ENCODE peak calls at places on chromosomes 16 and 17, in nine cellular contexts. One of them, this sample, is unnamed.

GRCh38 chr16:10741844-10742243 is 1.8 kb upstream of the NUBP1 start:
- DNase-seq in cardiac fibroblast: peak; percentile 29
- DNase-seq in amniotic epithelial cell: no peak
- DNase-seq in NCI-H748 treated with DMSO at 0.1 percent for 48 hours: no peak
- DNase-seq in WTC11: no peak
- DNase-seq in GM10248: no peak
- DNase-seq in Panc1: no peak
- DNase-seq in AG09309: no peak
- DNase-seq in posterior cingulate gyrus: no peak
- DNase-seq in this sample: no peak

GRCh38 chr17:8556074-8556473 is 74.5 kb downstream of the MYH10 start:
- DNase-seq in AG09309: no peak
- DNase-seq in cardiac fibroblast: peak; percentile 25
- DNase-seq in WTC11: no peak
- DNase-seq in amniotic epithelial cell: peak; percentile 15
- DNase-seq in Panc1: no peak
- DNase-seq in posterior cingulate gyrus: no peak
- DNase-seq in NCI-H748 treated with DMSO at 0.1 percent for 48 hours: no peak
- DNase-seq in GM10248: no peak
- DNase-seq in this sample: no peak

GRCh38 chr17:72396121-72396520 is 275.3 kb downstream of the SOX9 start:
- DNase-seq in amniotic epithelial cell: no peak
- DNase-seq in WTC11: no peak
- DNase-seq in Panc1: no peak
- DNase-seq in posterior cingulate gyrus: no peak
- DNase-seq in AG09309: no peak
- DNase-seq in cardiac fibroblast: no peak
- DNase-seq in NCI-H748 treated with DMSO at 0.1 percent for 48 hours: no peak
- DNase-seq in GM10248: no peak
- DNase-seq in this sample: no peak

GRCh38 chr17:17384291-17384615 is 81.1 kb downstream of the NT5M start:
- DNase-seq in amniotic epithelial cell: no peak
- DNase-seq in NCI-H748 treated with DMSO at 0.1 percent for 48 hours: no peak
- DNase-seq in posterior cingulate gyrus: no peak
- DNase-seq in Panc1: no peak
- DNase-seq in AG09309: no peak
- DNase-seq in GM10248: no peak
- DNase-seq in WTC11: no peak
- DNase-seq in cardiac fibroblast: no peak
- DNase-seq in this sample: no peak

GRCh38 chr17:163514-164103 is 17.8 kb downstream of the DOC2B start:
- DNase-seq in NCI-H748 treated with DMSO at 0.1 percent for 48 hours: no peak
- DNase-seq in cardiac fibroblast: no peak
- DNase-seq in GM10248: no peak
- DNase-seq in Panc1: no peak
- DNase-seq in amniotic epithelial cell: no peak
- DNase-seq in posterior cingulate gyrus: no peak
- DNase-seq in WTC11: peak; percentile 53
- DNase-seq in AG09309: no peak
- DNase-seq in this sample: no peak

GRCh38 chr17:82752371-82753200 is 721 bp downstream of the TBCD start:
- DNase-seq in WTC11: no peak
- DNase-seq in Panc1: no peak
- DNase-seq in NCI-H748 treated with DMSO at 0.1 percent for 48 hours: no peak
- DNase-seq in GM10248: peak; percentile 55
- DNase-seq in AG09309: no peak
- DNase-seq in amniotic epithelial cell: peak; percentile 16
- DNase-seq in posterior cingulate gyrus: no peak
- DNase-seq in cardiac fibroblast: peak; percentile 17
- DNase-seq in this sample: no peak

GRCh38 chr16:51237207-51237606 is 86.1 kb upstream of the SALL1 start:
- DNase-seq in AG09309: no peak
- DNase-seq in NCI-H748 treated with DMSO at 0.1 percent for 48 hours: no peak
- DNase-seq in amniotic epithelial cell: no peak
- DNase-seq in GM10248: no peak
- DNase-seq in WTC11: no peak
- DNase-seq in cardiac fibroblast: no peak
- DNase-seq in posterior cingulate gyrus: no peak
- DNase-seq in Panc1: no peak
- DNase-seq in this sample: no peak

GRCh38 chr16:14013571-14014283 is 57.4 kb upstream of the MRTFB start:
- DNase-seq in Panc1: peak; percentile 52
- DNase-seq in amniotic epithelial cell: peak; percentile 47
- DNase-seq in GM10248: no peak
- DNase-seq in cardiac fibroblast: peak; percentile 83
- DNase-seq in AG09309: peak; percentile 79
- DNase-seq in NCI-H748 treated with DMSO at 0.1 percent for 48 hours: peak; percentile 73
- DNase-seq in posterior cingulate gyrus: no peak
- DNase-seq in WTC11: no peak
- DNase-seq in this sample: no peak

GRCh38 chr17:42067371-42068180 is 17.2 kb upstream of the C17orf113 start:
- DNase-seq in GM10248: peak; percentile 73
- DNase-seq in NCI-H748 treated with DMSO at 0.1 percent for 48 hours: peak; percentile 34
- DNase-seq in WTC11: peak; percentile 92
- DNase-seq in cardiac fibroblast: peak; percentile 46
- DNase-seq in amniotic epithelial cell: peak; percentile 19
- DNase-seq in Panc1: peak; percentile 47
- DNase-seq in AG09309: no peak
- DNase-seq in posterior cingulate gyrus: peak; percentile 71
- DNase-seq in this sample: peak; percentile 73

GRCh38 chr17:40112191-40112590 is 9.6 kb upstream of the MSL1 start:
- DNase-seq in Panc1: no peak
- DNase-seq in NCI-H748 treated with DMSO at 0.1 percent for 48 hours: no peak
- DNase-seq in posterior cingulate gyrus: no peak
- DNase-seq in cardiac fibroblast: no peak
- DNase-seq in AG09309: no peak
- DNase-seq in GM10248: no peak
- DNase-seq in WTC11: no peak
- DNase-seq in amniotic epithelial cell: no peak
- DNase-seq in this sample: no peak

GRCh38 chr17:27582696-27583095 is 48.3 kb upstream of the LGALS9 start:
- DNase-seq in Panc1: no peak
- DNase-seq in cardiac fibroblast: no peak
- DNase-seq in posterior cingulate gyrus: no peak
- DNase-seq in AG09309: no peak
- DNase-seq in amniotic epithelial cell: no peak
- DNase-seq in GM10248: no peak
- DNase-seq in NCI-H748 treated with DMSO at 0.1 percent for 48 hours: no peak
- DNase-seq in WTC11: no peak
- DNase-seq in this sample: no peak

GRCh38 chr17:35132099-35132498 is 10.0 kb downstream of the NLE1 start:
- DNase-seq in AG09309: no peak
- DNase-seq in posterior cingulate gyrus: no peak
- DNase-seq in NCI-H748 treated with DMSO at 0.1 percent for 48 hours: no peak
- DNase-seq in cardiac fibroblast: no peak
- DNase-seq in GM10248: no peak
- DNase-seq in amniotic epithelial cell: no peak
- DNase-seq in WTC11: no peak
- DNase-seq in Panc1: no peak
- DNase-seq in this sample: no peak

GRCh38 chr16:74190292-74190691 is 106.3 kb upstream of the PSMD7 start:
- DNase-seq in cardiac fibroblast: no peak
- DNase-seq in NCI-H748 treated with DMSO at 0.1 percent for 48 hours: no peak
- DNase-seq in WTC11: no peak
- DNase-seq in AG09309: no peak
- DNase-seq in Panc1: no peak
- DNase-seq in amniotic epithelial cell: no peak
- DNase-seq in GM10248: no peak
- DNase-seq in posterior cingulate gyrus: no peak
- DNase-seq in this sample: no peak

GRCh38 chr17:28867276-28867675 is 12.5 kb downstream of the ERAL1 start:
- DNase-seq in AG09309: no peak
- DNase-seq in WTC11: no peak
- DNase-seq in Panc1: no peak
- DNase-seq in amniotic epithelial cell: no peak
- DNase-seq in posterior cingulate gyrus: no peak
- DNase-seq in NCI-H748 treated with DMSO at 0.1 percent for 48 hours: no peak
- DNase-seq in cardiac fibroblast: no peak
- DNase-seq in GM10248: no peak
- DNase-seq in this sample: no peak

GRCh38 chr16:726188-726437 is 130 bp downstream of the CCDC78 start:
- DNase-seq in amniotic epithelial cell: no peak
- DNase-seq in GM10248: no peak
- DNase-seq in Panc1: no peak
- DNase-seq in cardiac fibroblast: no peak
- DNase-seq in WTC11: no peak
- DNase-seq in AG09309: no peak
- DNase-seq in posterior cingulate gyrus: no peak
- DNase-seq in NCI-H748 treated with DMSO at 0.1 percent for 48 hours: no peak
- DNase-seq in this sample: no peak

GRCh38 chr16:73172621-73173312 is 124.8 kb upstream of the ZFHX3 start:
- DNase-seq in Panc1: no peak
- DNase-seq in NCI-H748 treated with DMSO at 0.1 percent for 48 hours: peak; percentile 64
- DNase-seq in posterior cingulate gyrus: peak; percentile 36
- DNase-seq in cardiac fibroblast: peak; percentile 98
- DNase-seq in WTC11: no peak
- DNase-seq in amniotic epithelial cell: no peak
- DNase-seq in AG09309: peak; percentile 76
- DNase-seq in GM10248: no peak
- DNase-seq in this sample: peak; percentile 61

GRCh38 chr16:67707790-67708189 is 11.3 kb downstream of the GFOD2 start:
- DNase-seq in posterior cingulate gyrus: no peak
- DNase-seq in NCI-H748 treated with DMSO at 0.1 percent for 48 hours: no peak
- DNase-seq in amniotic epithelial cell: no peak
- DNase-seq in WTC11: no peak
- DNase-seq in cardiac fibroblast: no peak
- DNase-seq in GM10248: no peak
- DNase-seq in Panc1: no peak
- DNase-seq in AG09309: no peak
- DNase-seq in this sample: no peak

GRCh38 chr16:23514381-23515152 is 4.3 kb upstream of the GGA2 start:
- DNase-seq in Panc1: no peak
- DNase-seq in cardiac fibroblast: no peak
- DNase-seq in GM10248: no peak
- DNase-seq in posterior cingulate gyrus: no peak
- DNase-seq in NCI-H748 treated with DMSO at 0.1 percent for 48 hours: no peak
- DNase-seq in amniotic epithelial cell: no peak
- DNase-seq in AG09309: no peak
- DNase-seq in WTC11: no peak
- DNase-seq in this sample: no peak

GRCh38 chr17:43779145-43780125 is 658 bp upstream of the DUSP3 start:
- DNase-seq in NCI-H748 treated with DMSO at 0.1 percent for 48 hours: peak; percentile 39
- DNase-seq in WTC11: peak; percentile 49
- DNase-seq in Panc1: no peak
- DNase-seq in AG09309: no peak
- DNase-seq in GM10248: no peak
- DNase-seq in amniotic epithelial cell: no peak
- DNase-seq in posterior cingulate gyrus: no peak
- DNase-seq in cardiac fibroblast: no peak
- DNase-seq in this sample: peak; percentile 42

GRCh38 chr16:24535827-24536226 is 3.5 kb upstream of the RBBP6 start:
- DNase-seq in GM10248: no peak
- DNase-seq in amniotic epithelial cell: no peak
- DNase-seq in posterior cingulate gyrus: no peak
- DNase-seq in WTC11: no peak
- DNase-seq in AG09309: no peak
- DNase-seq in Panc1: no peak
- DNase-seq in NCI-H748 treated with DMSO at 0.1 percent for 48 hours: no peak
- DNase-seq in cardiac fibroblast: no peak
- DNase-seq in this sample: no peak

GRCh38 chr17:7215652-7216139 is 3.9 kb downstream of the DLG4 start:
- DNase-seq in WTC11: no peak
- DNase-seq in GM10248: no peak
- DNase-seq in NCI-H748 treated with DMSO at 0.1 percent for 48 hours: no peak
- DNase-seq in AG09309: no peak
- DNase-seq in posterior cingulate gyrus: no peak
- DNase-seq in cardiac fibroblast: no peak
- DNase-seq in amniotic epithelial cell: no peak
- DNase-seq in Panc1: no peak
- DNase-seq in this sample: no peak

GRCh38 chr17:72518810-72519597 is 398.2 kb downstream of the SOX9 start:
- DNase-seq in posterior cingulate gyrus: no peak
- DNase-seq in AG09309: no peak
- DNase-seq in NCI-H748 treated with DMSO at 0.1 percent for 48 hours: peak; percentile 91
- DNase-seq in GM10248: no peak
- DNase-seq in WTC11: no peak
- DNase-seq in Panc1: no peak
- DNase-seq in cardiac fibroblast: no peak
- DNase-seq in amniotic epithelial cell: no peak
- DNase-seq in this sample: peak; percentile 67

GRCh38 chr17:81928497-81929252 is 1.1 kb upstream of the MAFG start:
- DNase-seq in GM10248: no peak
- DNase-seq in NCI-H748 treated with DMSO at 0.1 percent for 48 hours: peak; percentile 52
- DNase-seq in Panc1: no peak
- DNase-seq in AG09309: no peak
- DNase-seq in cardiac fibroblast: no peak
- DNase-seq in posterior cingulate gyrus: no peak
- DNase-seq in WTC11: no peak
- DNase-seq in amniotic epithelial cell: no peak
- DNase-seq in this sample: no peak

GRCh38 chr17:43857141-43857540 is 10.2 kb downstream of the CD300LG start:
- DNase-seq in cardiac fibroblast: no peak
- DNase-seq in posterior cingulate gyrus: no peak
- DNase-seq in GM10248: peak; percentile 6
- DNase-seq in AG09309: no peak
- DNase-seq in amniotic epithelial cell: no peak
- DNase-seq in NCI-H748 treated with DMSO at 0.1 percent for 48 hours: no peak
- DNase-seq in Panc1: no peak
- DNase-seq in WTC11: no peak
- DNase-seq in this sample: no peak

GRCh38 chr17:1553354-1554266 is 9.0 kb downstream of the PITPNA start:
- DNase-seq in AG09309: no peak
- DNase-seq in NCI-H748 treated with DMSO at 0.1 percent for 48 hours: no peak
- DNase-seq in Panc1: no peak
- DNase-seq in posterior cingulate gyrus: no peak
- DNase-seq in cardiac fibroblast: no peak
- DNase-seq in WTC11: no peak
- DNase-seq in amniotic epithelial cell: peak; percentile 78
- DNase-seq in GM10248: no peak
- DNase-seq in this sample: no peak

GRCh38 chr17:77873518-77874302 is 84.8 kb upstream of the TNRC6C start:
- DNase-seq in GM10248: no peak
- DNase-seq in amniotic epithelial cell: no peak
- DNase-seq in Panc1: no peak
- DNase-seq in cardiac fibroblast: no peak
- DNase-seq in NCI-H748 treated with DMSO at 0.1 percent for 48 hours: no peak
- DNase-seq in posterior cingulate gyrus: no peak
- DNase-seq in AG09309: no peak
- DNase-seq in WTC11: no peak
- DNase-seq in this sample: no peak

GRCh38 chr17:68011199-68011665 is 15.0 kb upstream of the C17orf58 start:
- DNase-seq in WTC11: peak; percentile 82
- DNase-seq in amniotic epithelial cell: peak; percentile 15
- DNase-seq in GM10248: peak; percentile 75
- DNase-seq in Panc1: no peak
- DNase-seq in posterior cingulate gyrus: peak; percentile 42
- DNase-seq in AG09309: no peak
- DNase-seq in cardiac fibroblast: peak; percentile 25
- DNase-seq in NCI-H748 treated with DMSO at 0.1 percent for 48 hours: peak; percentile 45
- DNase-seq in this sample: peak; percentile 80

GRCh38 chr16:54928421-54929089 is 2.1 kb upstream of the IRX5 start:
- DNase-seq in Panc1: no peak
- DNase-seq in amniotic epithelial cell: no peak
- DNase-seq in WTC11: no peak
- DNase-seq in GM10248: peak; percentile 24
- DNase-seq in posterior cingulate gyrus: no peak
- DNase-seq in NCI-H748 treated with DMSO at 0.1 percent for 48 hours: no peak
- DNase-seq in AG09309: no peak
- DNase-seq in cardiac fibroblast: no peak
- DNase-seq in this sample: no peak

GRCh38 chr17:49746791-49747490 is 17.0 kb downstream of the FAM117A start:
- DNase-seq in cardiac fibroblast: no peak
- DNase-seq in posterior cingulate gyrus: no peak
- DNase-seq in AG09309: no peak
- DNase-seq in amniotic epithelial cell: no peak
- DNase-seq in Panc1: no peak
- DNase-seq in GM10248: peak; percentile 43
- DNase-seq in WTC11: no peak
- DNase-seq in NCI-H748 treated with DMSO at 0.1 percent for 48 hours: no peak
- DNase-seq in this sample: no peak

GRCh38 chr16:1492082-1492922 is 858 bp upstream of the TELO2 start:
- DNase-seq in WTC11: no peak
- DNase-seq in NCI-H748 treated with DMSO at 0.1 percent for 48 hours: no peak
- DNase-seq in GM10248: no peak
- DNase-seq in amniotic epithelial cell: no peak
- DNase-seq in posterior cingulate gyrus: no peak
- DNase-seq in Panc1: no peak
- DNase-seq in cardiac fibroblast: no peak
- DNase-seq in AG09309: no peak
- DNase-seq in this sample: peak; percentile 47

GRCh38 chr16:86033971-86034370 is 135.0 kb downstream of the IRF8 start:
- DNase-seq in cardiac fibroblast: no peak
- DNase-seq in WTC11: no peak
- DNase-seq in Panc1: no peak
- DNase-seq in posterior cingulate gyrus: no peak
- DNase-seq in amniotic epithelial cell: no peak
- DNase-seq in AG09309: no peak
- DNase-seq in NCI-H748 treated with DMSO at 0.1 percent for 48 hours: no peak
- DNase-seq in GM10248: no peak
- DNase-seq in this sample: no peak

This sample was measured in Peyer's patch.